ENCODE peak calls at places on chromosomes 3 and 15, in six cellular contexts. Y, W, A, E, M and D are unnamed samples.

GRCh38 chr15:49830411-49830810 is 209.6 kb downstream of the DTWD1 start:
- DNase-seq in Y (no peak), W (no peak), A (no peak), E (no peak), M (no peak), D (no peak)

GRCh38 chr15:67064607-67065530 is 533 bp upstream of the SMAD3 start:
- DNase-seq in Y (peak), W (no peak), A (no peak), E (no peak), M (no peak), D (no peak)

GRCh38 chr15:83061680-83062079 is 5.4 kb downstream of the BTBD1 start:
- DNase-seq in Y (no peak), W (no peak), A (no peak), E (no peak), M (no peak), D (no peak)

GRCh38 chr3:34405159-34405558 is 606.7 kb downstream of the PDCD6IP start:
- DNase-seq in Y (no peak), W (no peak), A (peak), E (no peak), M (no peak), D (no peak)

GRCh38 chr15:47586653-47587224 is 130.6 kb upstream of the SEMA6D start:
- DNase-seq in Y (no peak), W (no peak), A (peak), E (no peak), M (no peak), D (no peak)

GRCh38 chr15:63338170-63338569 is 43.5 kb downstream of the CA12 start:
- DNase-seq in Y (no peak), W (no peak), A (no peak), E (no peak), M (peak), D (no peak)

GRCh38 chr15:70576683-70577082 is 186.7 kb downstream of the UACA start:
- DNase-seq in Y (no peak), W (no peak), A (no peak), E (no peak), M (no peak), D (no peak)

GRCh38 chr15:98874773-98875172 is 132.8 kb downstream of the PGPEP1L start:
- DNase-seq in Y (no peak), W (no peak), A (no peak), E (no peak), M (no peak), D (no peak)

GRCh38 chr3:133886031-133886722 is 9.5 kb downstream of the RAB6B start:
- DNase-seq in Y (no peak), W (no peak), A (no peak), E (no peak), M (no peak), D (no peak)

GRCh38 chr15:93018574-93018973 is 70.4 kb downstream of the RGMA start:
- DNase-seq in Y (no peak), W (no peak), A (no peak), E (peak), M (no peak), D (no peak)

GRCh38 chr3:177396707-177397106 is 199.4 kb upstream of the TBL1XR1 start:
- DNase-seq in Y (no peak), W (no peak), A (no peak), E (no peak), M (no peak), D (no peak)

GRCh38 chr3:58023536-58023935 is 15.3 kb downstream of the FLNB start:
- DNase-seq in Y (no peak), W (no peak), A (no peak), E (no peak), M (no peak), D (no peak)

GRCh38 chr15:66761723-66762595 is 59.9 kb downstream of the SMAD6 start:
- DNase-seq in Y (no peak), W (no peak), A (no peak), E (no peak), M (no peak), D (no peak)

GRCh38 chr3:156477306-156477705 is 77.6 kb downstream of the SSR3 start:
- DNase-seq in Y (no peak), W (no peak), A (no peak), E (no peak), M (peak), D (no peak)

GRCh38 chr3:188126271-188126670 is 27.7 kb upstream of the LPP start:
- DNase-seq in Y (no peak), W (no peak), A (no peak), E (no peak), M (peak), D (no peak)

GRCh38 chr3:156218353-156218744 is 98.0 kb downstream of the KCNAB1 start:
- DNase-seq in Y (no peak), W (no peak), A (no peak), E (no peak), M (no peak), D (no peak)

GRCh38 chr15:34684351-34684750 is 70.4 kb downstream of the GJD2 start:
- DNase-seq in Y (no peak), W (no peak), A (no peak), E (no peak), M (no peak), D (no peak)

GRCh38 chr3:64340636-64341240 is 115.5 kb upstream of the PRICKLE2 start:
- DNase-seq in Y (no peak), W (no peak), A (no peak), E (no peak), M (no peak), D (no peak)

GRCh38 chr3:178076718-178077117 is 459.5 kb upstream of the KCNMB2 start:
- DNase-seq in Y (no peak), W (no peak), A (no peak), E (no peak), M (no peak), D (no peak)

GRCh38 chr15:95416576-95416975 is 913.9 kb upstream of the NR2F2 start:
- DNase-seq in Y (no peak), W (no peak), A (no peak), E (no peak), M (no peak), D (no peak)

GRCh38 chr3:197003461-197004385 is 25.9 kb downstream of the MELTF start:
- DNase-seq in Y (no peak), W (peak), A (peak), E (no peak), M (no peak), D (no peak)

GRCh38 chr15:55791576-55792400 is 48.8 kb upstream of the PRTG start:
- DNase-seq in Y (no peak), W (no peak), A (peak), E (no peak), M (peak), D (no peak)

GRCh38 chr15:22866066-22866465 is 27.6 kb downstream of the NIPA2 start:
- DNase-seq in Y (no peak), W (no peak), A (no peak), E (no peak), M (no peak), D (no peak)

GRCh38 chr15:41746802-41747201 is 27.5 kb upstream of the MAPKBP1 start:
- DNase-seq in Y (no peak), W (no peak), A (no peak), E (no peak), M (no peak), D (no peak)

GRCh38 chr15:98706387-98706786 is 58.0 kb downstream of the IGF1R start:
- DNase-seq in Y (no peak), W (no peak), A (no peak), E (no peak), M (no peak), D (no peak)

GRCh38 chr3:150128126-150128525 is 157.4 kb upstream of the PFN2 start:
- DNase-seq in Y (no peak), W (no peak), A (no peak), E (peak), M (no peak), D (no peak)

GRCh38 chr3:185508330-185508729 is 9.5 kb upstream of the TMEM41A start:
- DNase-seq in Y (no peak), W (no peak), A (no peak), E (no peak), M (no peak), D (no peak)